ENCODE peak calls at places on chromosomes 1 and 21, in six cellular contexts. X is CD8-positive, alpha-beta T cell; R is activated CD4-positive, alpha-beta T cell treated with anti-CD3 and anti-CD28 coated beads, Interleukin-2, amount 50 U/mL, for 1 hour; P is lung; I is M059J; W is fibroblast of mammary gland. U is an unnamed sample.

GRCh38 chr1:54007613-54008012 is 10.4 kb downstream of the LDLRAD1 start:
- DNase-seq in W (no peak), X (no peak), R (no peak), P (no peak), I (no peak), U (no peak)

GRCh38 chr1:92476071-92476607 is 10.6 kb downstream of the GFI1 start:
- DNase-seq in X (peak; percentile 15), W (no peak), P (no peak), I (no peak), R (peak; percentile 35), U (peak; percentile 53)

GRCh38 chr1:47752560-47752959 is 244.6 kb downstream of the TRABD2B start:
- DNase-seq in I (no peak), X (no peak), P (no peak), W (no peak), R (no peak), U (no peak)

GRCh38 chr21:16568661-16569060 is 838.9 kb downstream of the USP25 start:
- DNase-seq in P (no peak), R (no peak), W (no peak), X (no peak), I (no peak), U (no peak)

GRCh38 chr21:43302769-43303168 is 124.2 kb downstream of the SIK1 start:
- DNase-seq in R (no peak), P (no peak), X (no peak), W (no peak), I (no peak), U (no peak)

GRCh38 chr1:183472488-183473285 is at the start of gene SMG7:
- DNase-seq in R (peak; percentile 47), P (peak; percentile 51), X (peak; percentile 32), I (peak; percentile 48), W (peak; percentile 7), U (peak; percentile 52)

GRCh38 chr1:207463021-207463420 is 8.9 kb downstream of the CR2 start:
- DNase-seq in W (peak; percentile 50), X (no peak), P (no peak), R (no peak), I (peak; percentile 88), U (no peak)

GRCh38 chr1:180841460-180841859 is 71.2 kb upstream of the KIAA1614 start:
- DNase-seq in X (no peak), W (peak; percentile 5), I (no peak), R (no peak), P (no peak), U (no peak)

GRCh38 chr1:159831696-159832225 is 5.1 kb downstream of the SLAMF8 start:
- DNase-seq in I (no peak), X (no peak), P (no peak), R (no peak), W (no peak), U (no peak)

GRCh38 chr1:84348240-84348555 is 46.7 kb downstream of the SAMD13 start:
- DNase-seq in P (no peak), X (no peak), R (no peak), W (peak; percentile 90), I (peak; percentile 37), U (no peak)

GRCh38 chr1:221841983-221842335 is 100.1 kb upstream of the DUSP10 start:
- DNase-seq in I (no peak), P (no peak), R (no peak), W (no peak), X (no peak), U (no peak)

GRCh38 chr1:33852711-33853110 is 11.2 kb upstream of the HMGB4 start:
- DNase-seq in P (no peak), W (peak; percentile 53), X (no peak), R (no peak), I (no peak), U (no peak)

GRCh38 chr1:17776426-17776825 is 21.3 kb downstream of the ACTL8 start:
- DNase-seq in R (no peak), I (no peak), P (no peak), W (no peak), X (no peak), U (no peak)

GRCh38 chr1:73674945-73675561 is 522.9 kb downstream of the LRRIQ3 start:
- DNase-seq in W (peak; percentile 12), R (no peak), X (no peak), I (no peak), P (no peak), U (no peak)

GRCh38 chr1:19682257-19682656 is 17.6 kb downstream of the HTR6 start:
- DNase-seq in W (peak; percentile 97), I (peak; percentile 64), X (no peak), P (no peak), R (no peak), U (no peak)

GRCh38 chr1:23168079-23168461 is 586 bp downstream of the LUZP1 start:
- DNase-seq in X (no peak), I (no peak), P (no peak), R (peak; percentile 13), W (no peak), U (peak; percentile 25)

GRCh38 chr1:41515131-41515678 is 30.7 kb upstream of the EDN2 start:
- DNase-seq in W (no peak), P (peak; percentile 48), R (no peak), I (peak; percentile 96), X (no peak), U (no peak)

GRCh38 chr1:64136749-64137568 is 66.5 kb upstream of the UBE2U start:
- DNase-seq in X (peak; percentile 42), R (peak; percentile 64), W (peak; percentile 99), P (peak; percentile 80), I (peak; percentile 77), U (peak; percentile 50)

GRCh38 chr1:201088901-201089525 is 23.2 kb downstream of the CACNA1S start:
- DNase-seq in P (no peak), I (no peak), W (no peak), R (no peak), X (no peak), U (no peak)

GRCh38 chr21:42527489-42528158 is 14.0 kb downstream of the SLC37A1 start:
- DNase-seq in X (peak; percentile 18), P (no peak), I (no peak), R (peak; percentile 48), W (no peak), U (peak; percentile 40)

GRCh38 chr1:26602378-26602959 is 72.9 kb downstream of the RPS6KA1 start:
- DNase-seq in P (no peak), R (no peak), I (peak; percentile 68), W (peak; percentile 71), X (no peak), U (peak; percentile 37)

GRCh38 chr1:234270581-234271242 is 102.5 kb upstream of the COA6 start:
- DNase-seq in P (no peak), R (no peak), I (peak; percentile 46), X (no peak), W (no peak), U (no peak)

GRCh38 chr1:109112056-109112651 is 1.8 kb upstream of the ELAPOR1 start:
- DNase-seq in I (peak; percentile 65), W (peak; percentile 60), R (no peak), X (no peak), P (no peak), U (no peak)

GRCh38 chr1:39639333-39640130 is at the start of gene HEYL:
- DNase-seq in X (peak; percentile 64), W (peak; percentile 48), P (peak; percentile 81), I (no peak), R (peak; percentile 50), U (peak; percentile 30)

GRCh38 chr1:8629241-8630091 is 188.0 kb downstream of the RERE start:
- DNase-seq in R (no peak), P (no peak), I (peak; percentile 55), W (peak; percentile 45), X (no peak), U (no peak)

GRCh38 chr1:233327938-233328660 is 575 bp downstream of the MAP3K21 start:
- DNase-seq in W (no peak), I (peak; percentile 34), P (no peak), R (peak; percentile 20), X (peak; percentile 11), U (peak; percentile 6)

U was measured in effector CD4-positive, alpha-beta T cell.